ENCODE peak calls at places on chromosomes 12 and 14, in four cellular contexts. J is GM12878, A is endothelial cell of umbilical vein, Z is ovary. P is an unnamed sample.

GRCh38 chr12:123971770-123972447 is 722 bp downstream of the CCDC92 start:
- DNase-seq in A (no peak), J (no peak), Z (no peak), P (no peak)

GRCh38 chr12:14836336-14837210 is 6.8 kb downstream of the ART4 start:
- DNase-seq in J (no peak), Z (no peak), A (peak), P (no peak)

GRCh38 chr14:31326111-31326510 is 94.2 kb downstream of the HEATR5A start:
- DNase-seq in A (peak), Z (no peak), J (no peak), P (no peak)

GRCh38 chr12:14256139-14256538 is 109.3 kb upstream of the ATF7IP start:
- DNase-seq in A (peak), Z (no peak), J (no peak), P (no peak)

GRCh38 chr12:67669217-67669924 is 20.8 kb downstream of the DYRK2 start:
- DNase-seq in J (no peak), A (peak), Z (no peak), P (no peak)

GRCh38 chr14:39060818-39061437 is 42.1 kb downstream of the SEC23A start:
- DNase-seq in Z (no peak), A (no peak), J (peak), P (no peak)

GRCh38 chr12:127339065-127339464 is 927.9 kb upstream of the TMEM132C start:
- DNase-seq in A (no peak), Z (no peak), J (no peak), P (no peak)

GRCh38 chr14:68626386-68626785 is 166.5 kb downstream of the ZFP36L1 start:
- DNase-seq in J (no peak), Z (no peak), A (no peak), P (peak)

GRCh38 chr14:71021347-71022014 is 114.2 kb downstream of the PCNX1 start:
- DNase-seq in A (peak), Z (no peak), J (no peak), P (no peak)

GRCh38 chr12:105262461-105263184 is 26.6 kb upstream of the APPL2 start:
- DNase-seq in J (no peak), Z (no peak), A (no peak), P (no peak)

GRCh38 chr14:67151082-67151666 is 38.1 kb upstream of the GARIN2 start:
- DNase-seq in Z (no peak), J (no peak), A (no peak), P (no peak)

GRCh38 chr12:6828671-6829531 is 694 bp downstream of the P3H3 start:
- DNase-seq in A (no peak), J (no peak), Z (peak), P (peak)

GRCh38 chr12:84912191-84913142 is at the start of gene SLC6A15:
- DNase-seq in J (no peak), Z (no peak), A (peak), P (peak)

GRCh38 chr12:788288-788687 is 35.9 kb downstream of the WNK1 start:
- DNase-seq in A (peak), Z (no peak), J (no peak), P (no peak)

GRCh38 chr14:68232643-68233055 is 413.1 kb downstream of the RAD51B start:
- DNase-seq in J (peak), Z (no peak), A (peak), P (peak)

GRCh38 chr12:66603458-66603857 is 75.4 kb downstream of the GRIP1 start:
- DNase-seq in Z (no peak), J (no peak), A (no peak), P (no peak)

GRCh38 chr14:67941456-67942018 is 122.0 kb downstream of the RAD51B start:
- DNase-seq in Z (no peak), A (no peak), J (no peak), P (no peak)

GRCh38 chr12:25377475-25378179 is 126.9 kb upstream of the KRAS start:
- DNase-seq in Z (no peak), J (no peak), A (no peak), P (no peak)

GRCh38 chr14:92105073-92105844 is 1.1 kb downstream of the ATXN3 start:
- DNase-seq in J (no peak), A (no peak), Z (no peak), P (no peak)

GRCh38 chr14:80629606-80630005 is 311.9 kb downstream of the CEP128 start:
- DNase-seq in Z (no peak), J (no peak), A (no peak), P (no peak)

GRCh38 chr14:50022661-50023060 is 93.7 kb downstream of the VCPKMT start:
- DNase-seq in A (no peak), Z (no peak), J (no peak), P (no peak)

GRCh38 chr14:54730156-54730961 is 163.4 kb downstream of the SAMD4A start:
- DNase-seq in A (no peak), Z (no peak), J (peak), P (no peak)
- TF ChIP-seq POLR2A in A (no peak), Z (no peak), J (no peak), P (no peak)

GRCh38 chr12:13141686-13142085 is 38.2 kb upstream of the GSG1 start:
- DNase-seq in A (no peak), J (no peak), Z (no peak), P (no peak)
- H3K4me3 ChIP-seq in A (no peak), J (no peak), Z (no peak), P (no peak)

GRCh38 chr14:60648934-60649814 is at the start of gene SIX1:
- DNase-seq in Z (peak), J (no peak), A (peak), P (peak)
- TF ChIP-seq POLR2A in Z (no peak), J (no peak), A (peak), P (no peak)

GRCh38 chr14:61609885-61610284 is 85.4 kb upstream of the HIF1A start:
- DNase-seq in A (no peak), Z (no peak), J (no peak), P (no peak)
- H3K4me3 ChIP-seq in A (no peak), Z (no peak), J (no peak), P (no peak)

DNA sequence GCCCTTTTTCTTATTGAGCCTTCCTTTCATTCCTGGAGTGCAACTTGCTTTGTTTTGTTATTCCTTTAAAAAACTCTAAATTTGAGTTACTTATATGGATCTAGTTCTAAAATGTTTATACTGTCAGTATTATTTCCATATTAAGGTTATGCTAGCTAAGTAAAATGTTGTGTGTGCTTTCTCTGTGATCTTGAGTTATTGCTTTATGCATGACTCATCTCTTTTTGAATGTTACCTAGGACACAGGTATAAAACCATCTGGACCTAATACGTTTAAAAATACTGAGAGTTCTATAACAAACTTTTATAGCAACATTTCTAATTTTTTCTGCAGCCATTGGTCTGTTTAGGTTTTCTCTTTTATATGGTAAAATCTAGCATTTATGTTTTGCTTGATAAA is 132.8 kb upstream of the LGR5 start:
- DNase-seq in Z (no peak), A (no peak), J (no peak), P (no peak)
- TF ChIP-seq POLR2A in Z (no peak), A (no peak), J (no peak), P (no peak)

GRCh38 chr14:99191663-99192621 is 80.1 kb downstream of the BCL11B start:
- DNase-seq in A (peak), J (no peak), Z (peak), P (peak)
- H3K4me3 ChIP-seq in A (no peak), J (no peak), Z (peak), P (peak)

P was measured in heart left ventricle.